ENCODE peak calls at places on chromosomes 13 and 19, in ten cellular contexts. One of them, this sample, is unnamed.

GRCh38 chr13:111955412-111955769 is 111.6 kb upstream of the SOX1 start:
- DNase-seq in Calu3: no peak
- DNase-seq in stimulated activated CD4-positive, alpha-beta T cell treated with anti-CD3 and anti-CD28 coated beads, Interleukin-15, amount 100 ng/mL, for 1 hour: no peak
- DNase-seq in NCI-H2171: no peak
- DNase-seq in erythroblast: no peak
- DNase-seq in cardiac fibroblast: no peak
- DNase-seq in stimulated activated CD8-positive, alpha-beta memory T cell treated with anti-CD3 and anti-CD28 coated beads, Interleukin-2, amount 100 ng/mL, for 48 hours: no peak
- DNase-seq in PC-9: no peak
- DNase-seq in NCI-H1048: no peak
- DNase-seq in nephron progenitor cell: no peak
- DNase-seq in this sample: no peak

GRCh38 chr19:6087074-6087506 is 23.2 kb downstream of the RFX2 start:
- DNase-seq in Calu3: no peak
- DNase-seq in stimulated activated CD4-positive, alpha-beta T cell treated with anti-CD3 and anti-CD28 coated beads, Interleukin-15, amount 100 ng/mL, for 1 hour: no peak
- DNase-seq in NCI-H2171: no peak
- DNase-seq in erythroblast: no peak
- DNase-seq in cardiac fibroblast: no peak
- DNase-seq in stimulated activated CD8-positive, alpha-beta memory T cell treated with anti-CD3 and anti-CD28 coated beads, Interleukin-2, amount 100 ng/mL, for 48 hours: no peak
- DNase-seq in PC-9: no peak
- DNase-seq in NCI-H1048: no peak
- DNase-seq in nephron progenitor cell: no peak
- DNase-seq in this sample: no peak

GRCh38 chr13:81760316-81760715 is 1419.4 kb upstream of the SPRY2 start:
- DNase-seq in Calu3: no peak
- DNase-seq in stimulated activated CD4-positive, alpha-beta T cell treated with anti-CD3 and anti-CD28 coated beads, Interleukin-15, amount 100 ng/mL, for 1 hour: no peak
- DNase-seq in NCI-H2171: no peak
- DNase-seq in erythroblast: no peak
- DNase-seq in cardiac fibroblast: no peak
- DNase-seq in stimulated activated CD8-positive, alpha-beta memory T cell treated with anti-CD3 and anti-CD28 coated beads, Interleukin-2, amount 100 ng/mL, for 48 hours: no peak
- DNase-seq in PC-9: no peak
- DNase-seq in NCI-H1048: no peak
- DNase-seq in nephron progenitor cell: no peak
- DNase-seq in this sample: no peak

GRCh38 chr19:48959341-48960239 is 4.9 kb downstream of the BAX start:
- DNase-seq in Calu3: no peak
- DNase-seq in stimulated activated CD4-positive, alpha-beta T cell treated with anti-CD3 and anti-CD28 coated beads, Interleukin-15, amount 100 ng/mL, for 1 hour: no peak
- DNase-seq in NCI-H2171: no peak
- DNase-seq in erythroblast: no peak
- DNase-seq in cardiac fibroblast: no peak
- DNase-seq in stimulated activated CD8-positive, alpha-beta memory T cell treated with anti-CD3 and anti-CD28 coated beads, Interleukin-2, amount 100 ng/mL, for 48 hours: no peak
- DNase-seq in PC-9: no peak
- DNase-seq in NCI-H1048: no peak
- DNase-seq in nephron progenitor cell: no peak
- DNase-seq in this sample: no peak

GRCh38 chr19:29779921-29780320 is 31.9 kb upstream of the CCNE1 start:
- DNase-seq in Calu3: no peak
- DNase-seq in stimulated activated CD4-positive, alpha-beta T cell treated with anti-CD3 and anti-CD28 coated beads, Interleukin-15, amount 100 ng/mL, for 1 hour: no peak
- DNase-seq in NCI-H2171: no peak
- DNase-seq in erythroblast: no peak
- DNase-seq in cardiac fibroblast: no peak
- DNase-seq in stimulated activated CD8-positive, alpha-beta memory T cell treated with anti-CD3 and anti-CD28 coated beads, Interleukin-2, amount 100 ng/mL, for 48 hours: no peak
- DNase-seq in PC-9: no peak
- DNase-seq in NCI-H1048: no peak
- DNase-seq in nephron progenitor cell: no peak
- DNase-seq in this sample: no peak

GRCh38 chr19:46340051-46340659 is 6.7 kb upstream of the PPP5C start:
- DNase-seq in Calu3: no peak
- DNase-seq in stimulated activated CD4-positive, alpha-beta T cell treated with anti-CD3 and anti-CD28 coated beads, Interleukin-15, amount 100 ng/mL, for 1 hour: no peak
- DNase-seq in NCI-H2171: no peak
- DNase-seq in erythroblast: no peak
- DNase-seq in cardiac fibroblast: no peak
- DNase-seq in stimulated activated CD8-positive, alpha-beta memory T cell treated with anti-CD3 and anti-CD28 coated beads, Interleukin-2, amount 100 ng/mL, for 48 hours: no peak
- DNase-seq in PC-9: no peak
- DNase-seq in NCI-H1048: no peak
- DNase-seq in nephron progenitor cell: no peak
- DNase-seq in this sample: no peak

GRCh38 chr19:41939861-41940442 is 11.7 kb upstream of the ERFL start:
- DNase-seq in Calu3: no peak
- DNase-seq in stimulated activated CD4-positive, alpha-beta T cell treated with anti-CD3 and anti-CD28 coated beads, Interleukin-15, amount 100 ng/mL, for 1 hour: no peak
- DNase-seq in NCI-H2171: no peak
- DNase-seq in erythroblast: no peak
- DNase-seq in cardiac fibroblast: no peak
- DNase-seq in stimulated activated CD8-positive, alpha-beta memory T cell treated with anti-CD3 and anti-CD28 coated beads, Interleukin-2, amount 100 ng/mL, for 48 hours: no peak
- DNase-seq in PC-9: no peak
- DNase-seq in NCI-H1048: no peak
- DNase-seq in nephron progenitor cell: peak
- DNase-seq in this sample: no peak

GRCh38 chr19:45156231-45156630 is 4.6 kb downstream of the NKPD1 start:
- DNase-seq in Calu3: no peak
- DNase-seq in stimulated activated CD4-positive, alpha-beta T cell treated with anti-CD3 and anti-CD28 coated beads, Interleukin-15, amount 100 ng/mL, for 1 hour: no peak
- DNase-seq in NCI-H2171: no peak
- DNase-seq in erythroblast: no peak
- DNase-seq in cardiac fibroblast: no peak
- DNase-seq in stimulated activated CD8-positive, alpha-beta memory T cell treated with anti-CD3 and anti-CD28 coated beads, Interleukin-2, amount 100 ng/mL, for 48 hours: no peak
- DNase-seq in PC-9: no peak
- DNase-seq in NCI-H1048: no peak
- DNase-seq in nephron progenitor cell: no peak
- DNase-seq in this sample: no peak

GRCh38 chr19:929523-930258 is 3.9 kb downstream of the ARID3A start:
- DNase-seq in Calu3: no peak
- DNase-seq in stimulated activated CD4-positive, alpha-beta T cell treated with anti-CD3 and anti-CD28 coated beads, Interleukin-15, amount 100 ng/mL, for 1 hour: no peak
- DNase-seq in NCI-H2171: no peak
- DNase-seq in erythroblast: no peak
- DNase-seq in cardiac fibroblast: no peak
- DNase-seq in stimulated activated CD8-positive, alpha-beta memory T cell treated with anti-CD3 and anti-CD28 coated beads, Interleukin-2, amount 100 ng/mL, for 48 hours: no peak
- DNase-seq in PC-9: no peak
- DNase-seq in NCI-H1048: no peak
- DNase-seq in nephron progenitor cell: no peak
- DNase-seq in this sample: no peak

GRCh38 chr13:38180100-38180499 is 169.6 kb upstream of the UFM1 start:
- DNase-seq in Calu3: no peak
- DNase-seq in stimulated activated CD4-positive, alpha-beta T cell treated with anti-CD3 and anti-CD28 coated beads, Interleukin-15, amount 100 ng/mL, for 1 hour: no peak
- DNase-seq in NCI-H2171: no peak
- DNase-seq in erythroblast: no peak
- DNase-seq in cardiac fibroblast: peak
- DNase-seq in stimulated activated CD8-positive, alpha-beta memory T cell treated with anti-CD3 and anti-CD28 coated beads, Interleukin-2, amount 100 ng/mL, for 48 hours: no peak
- DNase-seq in PC-9: peak
- DNase-seq in NCI-H1048: no peak
- DNase-seq in nephron progenitor cell: no peak
- DNase-seq in this sample: no peak

GRCh38 chr13:95771950-95772349 is 95.0 kb downstream of the DNAJC3 start:
- DNase-seq in Calu3: no peak
- DNase-seq in stimulated activated CD4-positive, alpha-beta T cell treated with anti-CD3 and anti-CD28 coated beads, Interleukin-15, amount 100 ng/mL, for 1 hour: no peak
- DNase-seq in NCI-H2171: no peak
- DNase-seq in erythroblast: no peak
- DNase-seq in cardiac fibroblast: no peak
- DNase-seq in stimulated activated CD8-positive, alpha-beta memory T cell treated with anti-CD3 and anti-CD28 coated beads, Interleukin-2, amount 100 ng/mL, for 48 hours: no peak
- DNase-seq in PC-9: no peak
- DNase-seq in NCI-H1048: no peak
- DNase-seq in nephron progenitor cell: no peak
- DNase-seq in this sample: no peak

GRCh38 chr19:5891938-5892771 is 11.4 kb downstream of the NDUFA11 start:
- DNase-seq in Calu3: peak
- DNase-seq in stimulated activated CD4-positive, alpha-beta T cell treated with anti-CD3 and anti-CD28 coated beads, Interleukin-15, amount 100 ng/mL, for 1 hour: no peak
- DNase-seq in NCI-H2171: no peak
- DNase-seq in erythroblast: peak
- DNase-seq in cardiac fibroblast: peak
- DNase-seq in stimulated activated CD8-positive, alpha-beta memory T cell treated with anti-CD3 and anti-CD28 coated beads, Interleukin-2, amount 100 ng/mL, for 48 hours: no peak
- DNase-seq in PC-9: no peak
- DNase-seq in NCI-H1048: no peak
- DNase-seq in nephron progenitor cell: peak
- DNase-seq in this sample: no peak

GRCh38 chr13:106530209-106530906 is 5.1 kb downstream of the EFNB2 start:
- DNase-seq in Calu3: no peak
- DNase-seq in stimulated activated CD4-positive, alpha-beta T cell treated with anti-CD3 and anti-CD28 coated beads, Interleukin-15, amount 100 ng/mL, for 1 hour: no peak
- DNase-seq in NCI-H2171: no peak
- DNase-seq in erythroblast: no peak
- DNase-seq in cardiac fibroblast: no peak
- DNase-seq in stimulated activated CD8-positive, alpha-beta memory T cell treated with anti-CD3 and anti-CD28 coated beads, Interleukin-2, amount 100 ng/mL, for 48 hours: no peak
- DNase-seq in PC-9: peak
- DNase-seq in NCI-H1048: peak
- DNase-seq in nephron progenitor cell: no peak
- DNase-seq in this sample: no peak

GRCh38 chr19:51807111-51807701 is 12.2 kb downstream of the FPR3 start:
- DNase-seq in Calu3: no peak
- DNase-seq in stimulated activated CD4-positive, alpha-beta T cell treated with anti-CD3 and anti-CD28 coated beads, Interleukin-15, amount 100 ng/mL, for 1 hour: no peak
- DNase-seq in NCI-H2171: no peak
- DNase-seq in erythroblast: no peak
- DNase-seq in cardiac fibroblast: peak
- DNase-seq in stimulated activated CD8-positive, alpha-beta memory T cell treated with anti-CD3 and anti-CD28 coated beads, Interleukin-2, amount 100 ng/mL, for 48 hours: no peak
- DNase-seq in PC-9: peak
- DNase-seq in NCI-H1048: no peak
- DNase-seq in nephron progenitor cell: no peak
- DNase-seq in this sample: no peak

GRCh38 chr19:1237754-1238372 is at the start of gene CBARP:
- DNase-seq in Calu3: no peak
- DNase-seq in stimulated activated CD4-positive, alpha-beta T cell treated with anti-CD3 and anti-CD28 coated beads, Interleukin-15, amount 100 ng/mL, for 1 hour: no peak
- DNase-seq in NCI-H2171: peak
- DNase-seq in erythroblast: peak
- DNase-seq in cardiac fibroblast: no peak
- DNase-seq in stimulated activated CD8-positive, alpha-beta memory T cell treated with anti-CD3 and anti-CD28 coated beads, Interleukin-2, amount 100 ng/mL, for 48 hours: no peak
- DNase-seq in PC-9: no peak
- DNase-seq in NCI-H1048: no peak
- DNase-seq in nephron progenitor cell: peak
- DNase-seq in this sample: no peak

GRCh38 chr19:3524075-3524842 is 14.7 kb upstream of the TEKTIP1 start:
- DNase-seq in Calu3: no peak
- DNase-seq in stimulated activated CD4-positive, alpha-beta T cell treated with anti-CD3 and anti-CD28 coated beads, Interleukin-15, amount 100 ng/mL, for 1 hour: no peak
- DNase-seq in NCI-H2171: no peak
- DNase-seq in erythroblast: no peak
- DNase-seq in cardiac fibroblast: no peak
- DNase-seq in stimulated activated CD8-positive, alpha-beta memory T cell treated with anti-CD3 and anti-CD28 coated beads, Interleukin-2, amount 100 ng/mL, for 48 hours: no peak
- DNase-seq in PC-9: no peak
- DNase-seq in NCI-H1048: no peak
- DNase-seq in nephron progenitor cell: no peak
- DNase-seq in this sample: no peak

GRCh38 chr13:93199856-93200255 is 26.8 kb upstream of the GPC6 start:
- DNase-seq in Calu3: no peak
- DNase-seq in stimulated activated CD4-positive, alpha-beta T cell treated with anti-CD3 and anti-CD28 coated beads, Interleukin-15, amount 100 ng/mL, for 1 hour: no peak
- DNase-seq in NCI-H2171: no peak
- DNase-seq in erythroblast: no peak
- DNase-seq in cardiac fibroblast: no peak
- DNase-seq in stimulated activated CD8-positive, alpha-beta memory T cell treated with anti-CD3 and anti-CD28 coated beads, Interleukin-2, amount 100 ng/mL, for 48 hours: no peak
- DNase-seq in PC-9: no peak
- DNase-seq in NCI-H1048: no peak
- DNase-seq in nephron progenitor cell: no peak
- DNase-seq in this sample: no peak

GRCh38 chr19:15812059-15812722 is 3.3 kb downstream of the OR10H1 start:
- DNase-seq in Calu3: no peak
- DNase-seq in stimulated activated CD4-positive, alpha-beta T cell treated with anti-CD3 and anti-CD28 coated beads, Interleukin-15, amount 100 ng/mL, for 1 hour: no peak
- DNase-seq in NCI-H2171: no peak
- DNase-seq in erythroblast: peak
- DNase-seq in cardiac fibroblast: no peak
- DNase-seq in stimulated activated CD8-positive, alpha-beta memory T cell treated with anti-CD3 and anti-CD28 coated beads, Interleukin-2, amount 100 ng/mL, for 48 hours: no peak
- DNase-seq in PC-9: peak
- DNase-seq in NCI-H1048: no peak
- DNase-seq in nephron progenitor cell: no peak
- DNase-seq in this sample: no peak

GRCh38 chr13:29436291-29436690 is 159.2 kb downstream of the SLC7A1 start:
- DNase-seq in Calu3: no peak
- DNase-seq in stimulated activated CD4-positive, alpha-beta T cell treated with anti-CD3 and anti-CD28 coated beads, Interleukin-15, amount 100 ng/mL, for 1 hour: no peak
- DNase-seq in NCI-H2171: no peak
- DNase-seq in erythroblast: no peak
- DNase-seq in cardiac fibroblast: peak
- DNase-seq in stimulated activated CD8-positive, alpha-beta memory T cell treated with anti-CD3 and anti-CD28 coated beads, Interleukin-2, amount 100 ng/mL, for 48 hours: no peak
- DNase-seq in PC-9: no peak
- DNase-seq in NCI-H1048: no peak
- DNase-seq in nephron progenitor cell: no peak
- DNase-seq in this sample: no peak

GRCh38 chr19:41384351-41384750 is 8.0 kb downstream of the TMEM91 start:
- DNase-seq in Calu3: no peak
- DNase-seq in stimulated activated CD4-positive, alpha-beta T cell treated with anti-CD3 and anti-CD28 coated beads, Interleukin-15, amount 100 ng/mL, for 1 hour: no peak
- DNase-seq in NCI-H2171: no peak
- DNase-seq in erythroblast: no peak
- DNase-seq in cardiac fibroblast: no peak
- DNase-seq in stimulated activated CD8-positive, alpha-beta memory T cell treated with anti-CD3 and anti-CD28 coated beads, Interleukin-2, amount 100 ng/mL, for 48 hours: no peak
- DNase-seq in PC-9: no peak
- DNase-seq in NCI-H1048: no peak
- DNase-seq in nephron progenitor cell: no peak
- DNase-seq in this sample: no peak